ENCODE peak calls at places on chromosomes 7 and 10, in ten cellular contexts. H is sciatic nerve, W is skeletal muscle cell, B is D341Med, X is brain microvascular endothelial cell, U is Right ventricle myocardium superior, I is NCI-H774, Q is SHP77, D is neural crest cell, T is Calu3. F is an unnamed sample.

GRCh38 chr7:148753224-148753623 is 54.5 kb downstream of the CUL1 start:
- DNase-seq in W (no peak), X (peak), T (no peak), I (no peak), H (no peak), U (no peak), Q (no peak), D (no peak), B (no peak), F (no peak)

GRCh38 chr7:137981668-137982067 is 20.2 kb downstream of the CREB3L2 start:
- DNase-seq in I (no peak), U (no peak), W (no peak), Q (no peak), T (no peak), D (no peak), B (no peak), X (no peak), H (no peak), F (no peak)

GRCh38 chr7:80677629-80678028 is 39.2 kb downstream of the CD36 start:
- DNase-seq in H (no peak), T (no peak), I (no peak), Q (no peak), X (no peak), D (no peak), B (no peak), U (no peak), W (no peak), F (no peak)

GRCh38 chr7:14092376-14092775 is 102.9 kb upstream of the ETV1 start:
- DNase-seq in B (no peak), T (no peak), H (no peak), U (no peak), Q (no peak), X (no peak), W (no peak), I (no peak), D (no peak), F (no peak)

GRCh38 chr7:83532229-83532628 is 116.7 kb downstream of the SEMA3E start:
- DNase-seq in W (no peak), U (no peak), Q (no peak), I (no peak), H (no peak), X (peak), B (no peak), D (no peak), T (no peak), F (no peak)

GRCh38 chr10:112653215-112653614 is 206.2 kb downstream of the VTI1A start:
- DNase-seq in T (no peak), H (no peak), Q (peak), X (no peak), B (no peak), U (no peak), D (no peak), W (no peak), I (no peak), F (no peak)

GRCh38 chr10:121597504-121598241 is 571 bp downstream of the FGFR2 start:
- DNase-seq in H (no peak), X (no peak), U (peak), Q (no peak), T (peak), D (no peak), W (no peak), I (no peak), B (peak), F (no peak)

GRCh38 chr7:139169816-139170215 is 60.3 kb upstream of the ZC3HAV1 start:
- DNase-seq in W (no peak), B (no peak), I (no peak), U (no peak), D (no peak), T (no peak), H (no peak), Q (no peak), X (no peak), F (no peak)

GRCh38 chr7:117269895-117270294 is 53.0 kb downstream of the WNT2 start:
- DNase-seq in T (no peak), D (no peak), X (no peak), I (no peak), B (no peak), H (no peak), Q (no peak), U (no peak), W (peak), F (no peak)

GRCh38 chr10:30818010-30818660 is 188.6 kb upstream of the LYZL2 start:
- DNase-seq in I (no peak), D (no peak), X (peak), T (peak), W (no peak), H (peak), Q (peak), B (no peak), U (peak), F (peak)

GRCh38 chr10:118974951-118975350 is 54.6 kb upstream of the NANOS1 start:
- DNase-seq in T (no peak), H (peak), Q (no peak), D (no peak), U (no peak), B (no peak), I (no peak), W (no peak), X (no peak), F (no peak)

GRCh38 chr10:21494221-21495001 is 31.1 kb downstream of the SKIDA1 start:
- DNase-seq in Q (no peak), W (no peak), T (peak), H (peak), B (no peak), I (no peak), X (no peak), D (no peak), U (peak), F (peak)

GRCh38 chr7:152050547-152050971 is 25.1 kb downstream of the GALNT11 start:
- DNase-seq in H (no peak), T (no peak), I (no peak), U (no peak), X (no peak), B (no peak), Q (no peak), W (peak), D (no peak), F (no peak)

F was measured in left cardiac atrium.